ENCODE peak calls at places on chromosome 22, in five cellular contexts. H is H1, W is A549, N is NB4, Q is HCT116. S is an unnamed sample.
A peak's percentile ranks its signal among the peaks of the same experiment; 100 is the strongest.

GRCh38 chr22:21446827-21447690 is 20.1 kb upstream of the TMEM191C start:
- DNase-seq in H (peak; percentile 31), W (no peak), N (no peak), Q (no peak), S (no peak)

GRCh38 chr22:27032121-27032761 is 374.9 kb downstream of the MIAT start:
- DNase-seq in H (peak; percentile 81), W (no peak), N (peak; percentile 7), Q (no peak), S (no peak)

GRCh38 chr22:49436056-49436455 is 391.6 kb downstream of the BRD1 start:
- DNase-seq in H (no peak), W (no peak), N (no peak), Q (no peak), S (no peak)

GRCh38 chr22:36797988-36798670 is 18.7 kb downstream of the PVALB start:
- DNase-seq in H (no peak), W (no peak), N (peak; percentile 86), Q (no peak), S (no peak)

GRCh38 chr22:32839776-32840571 is 38.5 kb downstream of the TIMP3 start:
- DNase-seq in H (no peak), W (no peak), N (no peak), Q (no peak), S (no peak)

GRCh38 chr22:28600546-28601143 is 79.0 kb downstream of the TTC28 start:
- DNase-seq in H (no peak), W (peak; percentile 11), N (peak; percentile 70), Q (peak; percentile 24), S (peak; percentile 73)

GRCh38 chr22:43273902-43274484 is 69.2 kb downstream of the SCUBE1 start:
- DNase-seq in H (peak; percentile 69), W (peak; percentile 69), N (peak; percentile 75), Q (peak; percentile 47), S (peak; percentile 57)

GRCh38 chr22:30290679-30291333 is 1.5 kb upstream of the CASTOR1 start:
- DNase-seq in H (no peak), W (no peak), N (peak; percentile 82), Q (no peak), S (peak; percentile 95)

GRCh38 chr22:49325531-49326395 is 501.9 kb downstream of the BRD1 start:
- DNase-seq in H (peak; percentile 33), W (no peak), N (no peak), Q (no peak), S (no peak)

GRCh38 chr22:33493476-33494205 is 426.6 kb downstream of the LARGE1 start:
- DNase-seq in H (no peak), W (no peak), N (no peak), Q (no peak), S (no peak)

GRCh38 chr22:41772198-41772597 is 28.3 kb upstream of the CCDC134 start:
- DNase-seq in H (no peak), W (no peak), N (no peak), Q (no peak), S (no peak)

GRCh38 chr22:19748139-19748538 is 12.4 kb upstream of the TBX1 start:
- DNase-seq in H (no peak), W (no peak), N (no peak), Q (no peak), S (no peak)

GRCh38 chr22:44403166-44403565 is 90.4 kb upstream of the SHISAL1 start:
- DNase-seq in H (no peak), W (no peak), N (no peak), Q (no peak), S (no peak)

GRCh38 chr22:32574397-32574796 is 99.8 kb downstream of the FBXO7 start:
- DNase-seq in H (no peak), W (no peak), N (peak; percentile 17), Q (no peak), S (no peak)

GRCh38 chr22:49514656-49515055 is 313.0 kb downstream of the BRD1 start:
- DNase-seq in H (no peak), W (no peak), N (no peak), Q (no peak), S (no peak)

GRCh38 chr22:35540600-35541253 is at the start of gene RASD2:
- DNase-seq in H (peak; percentile 84), W (peak; percentile 51), N (peak; percentile 55), Q (no peak), S (no peak)

GRCh38 chr22:27420817-27421361 is 380.7 kb downstream of the MN1 start:
- DNase-seq in H (no peak), W (no peak), N (no peak), Q (no peak), S (peak; percentile 98)

GRCh38 chr22:24996420-24996952 is 44.0 kb downstream of the KIAA1671 start:
- DNase-seq in H (peak; percentile 73), W (peak; percentile 27), N (no peak), Q (peak; percentile 49), S (peak; percentile 48)

GRCh38 chr22:44023404-44024287 is 456 bp upstream of the PARVB start:
- DNase-seq in H (peak; percentile 60), W (no peak), N (peak; percentile 71), Q (no peak), S (peak; percentile 51)

GRCh38 chr22:20859615-20860014 is 808 bp downstream of the SNAP29 start:
- DNase-seq in H (no peak), W (no peak), N (no peak), Q (no peak), S (no peak)

GRCh38 chr22:42820075-42820763 is 36.9 kb downstream of the ARFGAP3 start:
- DNase-seq in H (no peak), W (no peak), N (peak; percentile 23), Q (no peak), S (peak; percentile 63)

GRCh38 chr22:44211256-44211945 is 30.7 kb downstream of the PARVG start:
- DNase-seq in H (no peak), W (no peak), N (no peak), Q (no peak), S (no peak)

GRCh38 chr22:40009953-40010751 is 15.4 kb downstream of the FAM83F start:
- DNase-seq in H (no peak), W (no peak), N (no peak), Q (no peak), S (no peak)
- H3K4me3 ChIP-seq in H (no peak overlapping the region), W (no peak overlapping the region), N (no peak overlapping the region), Q (no peak overlapping the region), S (no peak overlapping the region)

GRCh38 chr22:22938672-22939536 is 51.3 kb downstream of the IGLL5 start:
- DNase-seq in H (no peak), W (no peak), N (no peak), Q (no peak), S (no peak)
- TF ChIP-seq CTCF in H (no peak), W (no peak), N (no peak), Q (no peak), S (no peak)

DNA sequence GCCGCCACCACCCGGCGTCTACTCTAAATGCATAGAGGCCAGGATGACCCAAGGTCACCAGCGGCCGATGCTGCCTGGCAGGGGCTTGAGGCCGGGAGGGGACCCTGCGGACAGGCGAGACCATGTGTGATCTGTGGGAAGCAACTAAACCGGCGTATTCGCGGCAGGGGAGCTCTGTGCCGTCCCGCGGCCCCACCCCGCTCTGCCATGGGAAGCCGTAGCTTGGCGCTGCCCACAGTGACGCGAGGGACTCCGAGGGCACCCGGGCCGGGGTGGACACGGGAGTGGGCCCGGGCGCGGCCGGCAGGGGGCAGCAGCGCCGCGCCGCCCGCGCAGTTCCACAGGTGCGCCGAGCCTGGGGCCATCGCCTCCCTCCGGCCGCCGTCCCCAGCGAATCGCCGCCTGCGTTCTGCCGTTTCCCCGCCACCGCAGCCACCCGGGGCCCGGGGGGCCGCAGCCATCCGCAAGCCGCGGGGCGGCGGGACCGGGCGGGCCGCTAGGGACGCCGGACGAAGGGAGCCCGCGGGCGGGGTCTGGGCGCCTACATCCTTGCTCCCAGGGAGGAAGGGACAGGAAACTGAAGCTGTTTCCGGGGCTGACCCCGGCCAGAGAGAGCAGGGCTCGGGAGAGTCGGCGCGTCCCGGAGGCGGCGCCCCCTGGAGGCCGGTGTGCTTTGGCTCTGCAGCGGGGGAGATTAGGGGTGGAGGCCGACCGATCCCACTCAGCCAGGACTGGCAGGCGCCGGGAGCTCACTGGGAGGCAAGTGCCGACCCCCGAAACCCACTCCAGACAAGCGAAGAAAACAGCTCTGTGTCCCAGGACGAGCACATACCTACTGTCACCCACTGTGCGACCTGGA is 12.5 kb upstream of the HDHD5 start:
- DNase-seq in H (peak; percentile 97), W (peak; percentile 77), N (peak; percentile 91), Q (peak; percentile 82), S (peak; percentile 89)
- TF ChIP-seq MAX in H (no peak), W (peak; percentile 34), N (no peak), Q (peak; percentile 28), S (no peak)

DNA sequence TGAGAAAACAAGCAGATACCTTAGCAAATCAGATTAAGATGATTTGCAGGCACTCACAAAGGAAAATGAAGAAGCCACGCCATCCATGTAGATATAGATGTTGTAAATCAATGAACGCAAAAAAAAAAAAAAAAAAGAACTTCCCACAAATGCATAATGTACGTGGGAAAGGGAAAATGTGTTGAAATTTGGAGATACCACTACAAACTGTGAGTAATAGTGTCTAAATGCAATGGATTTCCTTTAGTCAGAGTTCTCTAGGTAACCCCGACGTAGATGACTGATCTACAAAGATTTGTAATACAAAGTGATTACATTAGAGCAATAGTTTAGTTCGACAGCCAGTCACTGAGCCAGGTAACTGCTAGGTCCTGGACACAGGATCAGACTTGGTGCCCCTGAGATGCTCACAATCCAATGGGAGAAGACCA is 785 bp upstream of the ANKRD54 start:
- DNase-seq in H (no peak), W (no peak), N (no peak), Q (no peak), S (no peak)
- H3K4me3 ChIP-seq in H (peak overlapping the region; percentile 61), W (peak overlapping the region; percentile 49), N (peak overlapping the region; percentile 89), Q (peak overlapping the region; percentile 63), S (peak overlapping the region; percentile 15)

DNA sequence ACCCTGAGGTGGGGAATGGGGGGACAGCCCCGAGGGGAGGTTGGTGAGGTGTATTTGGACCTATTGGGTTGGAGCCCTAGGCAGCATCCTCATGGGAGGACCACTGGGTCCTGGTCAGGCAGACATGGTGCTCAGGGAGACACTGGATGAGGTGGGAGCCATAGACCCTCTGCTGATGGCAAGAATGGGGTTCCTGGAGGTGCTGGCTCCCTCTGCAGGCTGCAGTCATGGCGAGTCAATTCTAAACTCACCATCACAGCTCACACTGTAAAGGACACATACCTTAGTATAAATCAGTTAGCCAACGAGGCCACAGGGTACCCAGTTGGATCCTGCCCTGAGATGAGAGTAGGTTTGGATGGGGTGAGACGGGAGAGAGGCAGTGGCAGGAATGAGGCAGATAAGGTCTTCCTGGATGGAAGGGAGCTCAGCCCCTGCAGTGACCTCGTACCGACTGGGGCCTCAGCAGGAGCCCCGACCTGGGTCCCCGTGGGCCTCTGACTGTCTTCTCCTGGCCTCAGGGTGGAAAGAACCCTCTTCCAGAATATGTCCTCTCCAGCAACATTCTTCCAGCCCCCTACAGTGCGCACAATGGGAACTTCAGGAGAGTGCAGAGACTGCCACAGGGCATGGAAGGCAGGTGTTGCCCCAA is 1.7 kb upstream of the GAB4 start:
- DNase-seq in H (peak; percentile 54), W (no peak), N (no peak), Q (no peak), S (no peak)
- TF ChIP-seq CTCF in H (peak; percentile 40), W (no peak), N (peak; percentile 15), Q (no peak), S (no peak)

GRCh38 chr22:50720861-50721844 is 16.9 kb upstream of the ACR start:
- DNase-seq in H (no peak), W (no peak), N (no peak), Q (no peak), S (no peak)
- TF ChIP-seq MAX in H (no peak), W (no peak), N (no peak), Q (no peak), S (no peak)

DNA sequence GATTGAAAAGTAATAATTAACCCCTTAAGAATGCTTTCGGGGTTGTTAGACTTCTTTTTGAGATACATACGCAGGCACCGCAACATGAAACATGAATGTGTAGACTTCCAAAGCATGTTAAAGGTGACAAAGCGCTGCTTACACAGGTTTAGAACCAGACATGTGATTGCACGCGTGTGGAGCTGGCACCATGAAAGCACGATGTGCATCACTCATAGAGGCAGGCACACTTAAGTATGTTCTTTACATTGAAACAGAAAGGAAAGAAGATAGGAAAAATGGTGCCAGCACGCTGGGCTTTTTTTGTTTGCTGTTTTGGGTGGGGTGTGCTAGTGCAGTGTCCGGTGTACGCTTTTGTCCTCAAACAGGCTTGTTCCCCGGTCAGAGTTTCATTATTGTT is 83.6 kb upstream of the PPARA start:
- DNase-seq in H (no peak), W (no peak), N (no peak), Q (no peak), S (peak; percentile 62)
- H3K4me3 ChIP-seq in H (no peak overlapping the region), W (peak overlapping the region; percentile 32), N (no peak overlapping the region), Q (peak overlapping the region; percentile 37), S (no peak overlapping the region)

S was measured in endothelial cell of umbilical vein.